ENCODE peak calls at places on chromosomes 2 and 18, in seven cellular contexts. I is IMR-90, M is neuronal stem cell, R is trophoblast cell, H is H9, F is H1, Y is mesenchymal stem cell. U is an unnamed sample.

GRCh38 chr2:101063753-101064502 is 61.8 kb downstream of the RPL31 start:
- DNase-seq in I (no peak), M (no peak), R (no peak), H (no peak), F (no peak), Y (peak; percentile 24), U (no peak)

GRCh38 chr2:95115418-95115817 is 6.2 kb downstream of the MRPS5 start:
- DNase-seq in I (peak; percentile 61), M (peak; percentile 47), R (peak; percentile 71), H (peak; percentile 75), F (no peak), Y (peak; percentile 62), U (peak; percentile 80)

GRCh38 chr2:67713376-67713775 is 316.2 kb downstream of the ETAA1 start:
- DNase-seq in I (no peak), M (no peak), R (no peak), H (no peak), F (no peak), Y (no peak), U (no peak)

GRCh38 chr2:109466674-109467575 is 146.8 kb downstream of the SEPTIN10 start:
- DNase-seq in I (peak; percentile 62), M (no peak), R (peak; percentile 94), H (no peak), F (no peak), Y (peak; percentile 73), U (no peak)

GRCh38 chr2:77862120-77862519 is 339.9 kb upstream of the LRRTM4 start:
- DNase-seq in I (no peak), M (no peak), R (no peak), H (no peak), F (no peak), Y (no peak), U (peak; percentile 42)

GRCh38 chr18:60019463-60019840 is 119.7 kb downstream of the PMAIP1 start:
- DNase-seq in I (peak; percentile 87), M (no peak), R (peak; percentile 80), H (no peak), F (no peak), Y (peak; percentile 91), U (peak; percentile 62)

GRCh38 chr2:224060783-224061482 is 21.8 kb upstream of the SERPINE2 start:
- DNase-seq in I (no peak), M (no peak), R (no peak), H (no peak), F (no peak), Y (no peak), U (no peak)

GRCh38 chr2:21013043-21013816 is 30.6 kb downstream of the APOB start:
- DNase-seq in I (no peak), M (no peak), R (no peak), H (no peak), F (no peak), Y (no peak), U (no peak)

GRCh38 chr2:3223080-3223923 is 154.3 kb downstream of the EIPR1 start:
- DNase-seq in I (peak; percentile 86), M (no peak), R (no peak), H (no peak), F (no peak), Y (no peak), U (no peak)

GRCh38 chr2:235864746-235865535 is 303.2 kb downstream of the GBX2 start:
- DNase-seq in I (peak; percentile 13), M (no peak), R (no peak), H (no peak), F (no peak), Y (no peak), U (no peak)

GRCh38 chr18:10023853-10024638 is 110.2 kb downstream of the VAPA start:
- DNase-seq in I (no peak), M (no peak), R (no peak), H (no peak), F (no peak), Y (no peak), U (no peak)

GRCh38 chr2:62054916-62055315 is 141.0 kb upstream of the B3GNT2 start:
- DNase-seq in I (no peak), M (no peak), R (no peak), H (no peak), F (no peak), Y (no peak), U (no peak)

GRCh38 chr2:95023222-95023597 is 2.3 kb upstream of the MAL start:
- DNase-seq in I (no peak), M (no peak), R (peak; percentile 19), H (no peak), F (no peak), Y (no peak), U (no peak)

GRCh38 chr2:216787851-216788250 is 72.0 kb downstream of the TNP1 start:
- DNase-seq in I (no peak), M (peak; percentile 11), R (no peak), H (no peak), F (no peak), Y (no peak), U (no peak)
- H2BK120ac ChIP-seq in I (no peak overlapping the region), M (no peak overlapping the region), R (no peak overlapping the region), H (no peak overlapping the region), F (no peak overlapping the region), Y (no peak overlapping the region), U (no peak overlapping the region)

DNA sequence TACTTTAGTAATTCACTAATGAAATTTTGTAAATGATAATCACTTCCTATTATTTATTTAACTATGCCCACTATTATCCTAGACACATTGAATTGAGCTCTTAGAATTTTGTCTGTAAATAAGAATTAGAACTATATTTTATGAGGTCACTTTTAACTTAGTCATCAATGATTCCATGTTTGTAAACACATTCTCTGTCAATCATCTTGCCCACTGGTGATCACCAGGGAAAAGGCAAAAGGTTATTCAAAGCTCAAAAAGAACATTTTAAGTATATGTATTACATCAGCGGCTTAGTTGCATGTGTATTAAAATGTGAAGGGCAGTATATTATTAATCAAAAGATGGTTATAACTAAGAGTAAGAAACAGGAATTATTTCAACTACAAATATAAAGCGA is 25.2 kb downstream of the SCN9A start:
- DNase-seq in I (no peak), M (no peak), R (no peak), H (no peak), F (no peak), Y (no peak), U (no peak)
- H2BK120ac ChIP-seq in I (no peak overlapping the region), M (no peak overlapping the region), R (no peak overlapping the region), H (no peak overlapping the region), F (no peak overlapping the region), Y (no peak overlapping the region), U (no peak overlapping the region)

DNA sequence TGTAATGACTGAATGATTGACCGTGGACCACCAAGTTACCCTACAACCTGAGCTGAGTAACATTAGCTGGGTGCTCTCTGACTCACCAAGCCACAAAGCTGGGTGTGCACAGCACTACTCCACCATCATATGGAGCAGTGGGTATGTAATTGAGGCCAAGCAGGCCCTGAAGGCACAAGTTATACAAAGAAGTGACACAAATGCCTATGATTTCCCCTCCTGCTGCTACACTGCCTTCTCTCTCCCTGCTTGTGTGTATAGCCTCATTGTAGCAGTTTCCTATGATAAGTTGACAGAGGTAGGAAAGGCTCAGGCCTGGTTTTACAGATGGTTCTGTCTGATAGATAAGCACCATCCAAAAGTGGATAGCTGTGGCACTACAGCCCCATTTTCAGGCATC is 1327.2 kb upstream of the DDX18 start:
- DNase-seq in I (no peak), M (no peak), R (no peak), H (no peak), F (no peak), Y (no peak), U (no peak)
- H2BK120ac ChIP-seq in I (no peak overlapping the region), M (no peak overlapping the region), R (no peak overlapping the region), H (no peak overlapping the region), F (no peak overlapping the region), Y (no peak overlapping the region), U (no peak overlapping the region)

DNA sequence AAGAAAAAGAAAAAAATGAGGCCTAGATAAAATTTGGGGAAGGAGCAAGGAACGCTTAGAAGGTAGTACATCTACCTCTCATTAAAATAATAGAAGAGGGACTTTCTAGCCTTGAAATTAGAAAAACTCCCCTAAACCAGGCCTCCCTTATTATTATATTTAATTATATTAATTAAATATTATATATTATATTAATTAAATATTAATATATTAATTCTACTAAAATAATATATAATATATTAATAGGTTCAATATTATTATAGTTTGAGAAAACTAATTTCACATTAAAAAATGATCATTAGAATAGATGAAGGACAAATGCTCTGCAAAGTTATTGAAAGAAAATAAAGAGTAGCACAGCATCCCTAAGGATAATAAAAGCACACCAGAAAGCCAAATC is 449.4 kb downstream of the NBAS start:
- DNase-seq in I (no peak), M (no peak), R (no peak), H (no peak), F (no peak), Y (no peak), U (no peak)
- H2BK120ac ChIP-seq in I (no peak overlapping the region), M (no peak overlapping the region), R (no peak overlapping the region), H (no peak overlapping the region), F (no peak overlapping the region), Y (no peak overlapping the region), U (no peak overlapping the region)

DNA sequence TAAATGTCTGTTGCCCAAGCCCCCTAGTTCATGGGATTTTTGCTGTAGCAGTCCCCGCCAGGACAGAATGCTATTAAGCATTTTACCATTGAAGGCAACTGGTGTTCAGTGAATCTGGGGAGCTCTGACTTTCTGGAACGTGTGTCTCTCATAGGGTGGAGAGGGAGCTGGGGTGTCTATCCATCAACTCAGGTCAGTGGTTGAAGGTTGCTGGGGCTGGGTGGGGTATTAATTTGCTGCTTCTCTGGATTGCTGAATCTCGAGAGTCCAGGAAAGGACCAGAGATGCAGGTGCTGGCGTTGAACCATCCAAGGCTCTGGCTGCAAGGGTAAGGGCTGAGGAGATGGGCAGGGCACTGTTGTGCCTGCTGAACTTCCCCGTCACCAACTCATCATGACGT is 66.8 kb upstream of the NCK2 start:
- DNase-seq in I (no peak), M (no peak), R (no peak), H (no peak), F (no peak), Y (no peak), U (no peak)
- H2BK120ac ChIP-seq in I (no peak overlapping the region), M (no peak overlapping the region), R (no peak overlapping the region), H (no peak overlapping the region), F (no peak overlapping the region), Y (no peak overlapping the region), U (no peak overlapping the region)

GRCh38 chr2:98486374-98486981 is 41.8 kb downstream of the INPP4A start:
- DNase-seq in I (no peak), M (no peak), R (no peak), H (no peak), F (no peak), Y (no peak), U (no peak)

GRCh38 chr2:98489971-98490962 is 45.6 kb downstream of the INPP4A start:
- DNase-seq in I (no peak), M (no peak), R (no peak), H (no peak), F (no peak), Y (no peak), U (no peak)

GRCh38 chr2:98487101-98487805 is 42.6 kb downstream of the INPP4A start:
- DNase-seq in I (no peak), M (no peak), R (no peak), H (no peak), F (no peak), Y (no peak), U (no peak)

GRCh38 chr2:98487806-98488189 is 43.1 kb downstream of the INPP4A start:
- DNase-seq in I (peak; percentile 17), M (no peak), R (peak; percentile 42), H (peak; percentile 40), F (no peak), Y (peak; percentile 37), U (peak; percentile 57)

DNA sequence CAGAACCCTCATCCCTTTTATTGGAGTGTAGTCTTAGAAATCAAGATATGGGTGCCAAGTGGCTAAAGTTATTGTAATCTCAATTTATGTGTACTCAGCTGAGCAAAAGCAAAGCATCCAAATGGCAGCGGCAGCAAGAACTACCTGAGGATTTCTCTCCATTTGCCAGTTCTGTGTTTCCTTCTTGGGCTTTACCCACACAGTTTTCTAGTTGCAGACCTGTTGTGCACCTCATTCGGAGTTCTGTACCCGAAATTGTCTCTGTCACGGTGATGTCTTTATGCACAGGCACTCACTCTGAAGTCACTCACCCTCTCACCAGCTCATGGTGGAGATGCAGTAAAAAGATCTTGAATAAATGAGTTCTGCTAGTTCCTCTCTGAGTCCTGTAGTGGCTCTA is 43.6 kb downstream of the INPP4A start:
- DNase-seq in I (no peak), M (no peak), R (no peak), H (no peak), F (no peak), Y (no peak), U (no peak)
- H2BK120ac ChIP-seq in I (no peak overlapping the region), M (no peak overlapping the region), R (no peak overlapping the region), H (no peak overlapping the region), F (no peak overlapping the region), Y (no peak overlapping the region), U (no peak overlapping the region)

U was measured in mesendoderm.